ENCODE peak calls at places on chromosome 1, in eight cellular contexts. X is H54, W is A549, M is sigmoid colon, R is breast epithelium, Z is uterus, K is GM12892, H is lower leg skin. T is an unnamed sample.

GRCh38 chr1:79259390-79260336 is 253.1 kb upstream of the ADGRL4 start:
- DNase-seq in Z (no peak), R (no peak), X (peak), M (no peak), W (peak), K (no peak), H (no peak), T (no peak)

GRCh38 chr1:233211595-233211994 is 83.9 kb downstream of the PCNX2 start:
- DNase-seq in H (no peak), M (no peak), R (no peak), K (no peak), Z (no peak), X (no peak), W (no peak), T (no peak)

GRCh38 chr1:40317394-40318074 is 448 bp upstream of the COL9A2 start:
- DNase-seq in H (no peak), M (no peak), Z (no peak), W (no peak), R (no peak), X (no peak), K (no peak), T (no peak)

GRCh38 chr1:227316941-227317540 is 1.3 kb downstream of the CDC42BPA start:
- DNase-seq in R (no peak), W (no peak), M (no peak), K (no peak), X (no peak), H (no peak), Z (no peak), T (no peak)

GRCh38 chr1:119347858-119348257 is 20.7 kb upstream of the HAO2 start:
- DNase-seq in H (no peak), M (no peak), Z (no peak), R (no peak), X (no peak), W (no peak), K (no peak), T (no peak)

GRCh38 chr1:65658122-65658521 is 134.6 kb upstream of the PDE4B start:
- DNase-seq in X (no peak), H (no peak), Z (no peak), R (no peak), K (no peak), M (no peak), W (no peak), T (no peak)

GRCh38 chr1:31717341-31717740 is 13.5 kb upstream of the COL16A1 start:
- DNase-seq in H (no peak), R (no peak), M (no peak), K (no peak), W (no peak), Z (no peak), X (peak), T (no peak)

GRCh38 chr1:88873737-88874374 is 17.5 kb downstream of the GTF2B start:
- DNase-seq in W (no peak), H (no peak), K (no peak), R (no peak), Z (no peak), M (no peak), X (no peak), T (no peak)

GRCh38 chr1:21175670-21176581 is 771 bp downstream of the EIF4G3 start:
- DNase-seq in Z (peak), K (peak), X (no peak), R (no peak), M (peak), H (no peak), W (peak), T (no peak)

GRCh38 chr1:44354268-44354839 is 703 bp downstream of the ERI3 start:
- DNase-seq in Z (no peak), R (no peak), H (peak), X (no peak), M (no peak), W (no peak), K (no peak), T (no peak)

GRCh38 chr1:244810221-244810620 is 25.2 kb upstream of the COX20 start:
- DNase-seq in W (no peak), R (no peak), X (no peak), Z (no peak), M (no peak), H (no peak), K (no peak), T (no peak)
- TF ChIP-seq POLR2A in W (no peak), R (no peak), X (no peak), Z (no peak), M (no peak), H (no peak), K (no peak), T (no peak)

DNA sequence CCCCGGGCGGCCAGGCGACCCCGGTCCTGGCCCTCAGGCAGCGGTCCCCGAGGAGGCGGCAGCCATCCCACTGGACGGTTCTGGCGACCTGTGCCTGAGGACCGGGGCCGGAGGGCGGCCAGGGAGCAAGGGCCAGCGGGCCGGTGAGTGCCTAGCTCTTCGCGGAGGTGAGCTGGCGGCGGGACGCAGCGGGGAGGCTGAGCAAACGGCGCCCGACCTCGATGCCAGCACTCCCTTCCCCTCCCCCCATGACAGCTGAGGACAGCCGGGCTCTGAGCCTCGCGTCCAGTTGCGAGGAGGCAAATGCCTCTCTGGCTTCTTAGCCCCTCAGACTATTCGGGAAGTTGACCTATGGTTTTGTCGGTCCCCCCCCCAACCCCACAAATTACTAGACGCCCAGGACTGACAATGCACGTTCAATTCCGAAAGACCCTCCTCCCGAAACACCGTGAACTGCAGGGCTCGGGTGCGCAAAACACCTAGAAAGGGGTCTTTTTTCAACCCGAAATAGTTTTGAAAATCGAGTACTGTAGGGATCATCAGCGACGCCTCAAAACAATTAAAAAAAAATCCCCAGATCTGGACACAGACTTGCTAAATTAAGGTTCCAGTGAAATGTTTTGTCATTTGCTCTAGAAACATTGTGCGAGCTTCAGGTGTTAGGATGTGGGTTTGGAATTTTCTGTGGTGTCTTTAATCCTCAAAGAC is 8.3 kb downstream of the CDKN2C start:
- DNase-seq in W (no peak), H (no peak), X (peak), Z (peak), K (peak), R (no peak), M (peak), T (peak)
- TF ChIP-seq POLR2A in W (peak), H (no peak), X (no peak), Z (peak), K (no peak), R (no peak), M (no peak), T (peak)

GRCh38 chr1:230105245-230105753 is 38.3 kb downstream of the GALNT2 start:
- DNase-seq in R (no peak), H (no peak), Z (no peak), M (no peak), W (no peak), K (no peak), X (no peak), T (no peak)
- TF ChIP-seq POLR2A in R (no peak), H (no peak), Z (no peak), M (no peak), W (no peak), K (no peak), X (no peak), T (no peak)

GRCh38 chr1:160491017-160491416 is 32.0 kb downstream of the SLAMF6 start:
- DNase-seq in K (no peak), R (no peak), W (no peak), M (no peak), Z (no peak), X (no peak), H (no peak), T (no peak)
- TF ChIP-seq POLR2A in K (no peak), R (no peak), W (no peak), M (no peak), Z (no peak), X (no peak), H (no peak), T (no peak)

DNA sequence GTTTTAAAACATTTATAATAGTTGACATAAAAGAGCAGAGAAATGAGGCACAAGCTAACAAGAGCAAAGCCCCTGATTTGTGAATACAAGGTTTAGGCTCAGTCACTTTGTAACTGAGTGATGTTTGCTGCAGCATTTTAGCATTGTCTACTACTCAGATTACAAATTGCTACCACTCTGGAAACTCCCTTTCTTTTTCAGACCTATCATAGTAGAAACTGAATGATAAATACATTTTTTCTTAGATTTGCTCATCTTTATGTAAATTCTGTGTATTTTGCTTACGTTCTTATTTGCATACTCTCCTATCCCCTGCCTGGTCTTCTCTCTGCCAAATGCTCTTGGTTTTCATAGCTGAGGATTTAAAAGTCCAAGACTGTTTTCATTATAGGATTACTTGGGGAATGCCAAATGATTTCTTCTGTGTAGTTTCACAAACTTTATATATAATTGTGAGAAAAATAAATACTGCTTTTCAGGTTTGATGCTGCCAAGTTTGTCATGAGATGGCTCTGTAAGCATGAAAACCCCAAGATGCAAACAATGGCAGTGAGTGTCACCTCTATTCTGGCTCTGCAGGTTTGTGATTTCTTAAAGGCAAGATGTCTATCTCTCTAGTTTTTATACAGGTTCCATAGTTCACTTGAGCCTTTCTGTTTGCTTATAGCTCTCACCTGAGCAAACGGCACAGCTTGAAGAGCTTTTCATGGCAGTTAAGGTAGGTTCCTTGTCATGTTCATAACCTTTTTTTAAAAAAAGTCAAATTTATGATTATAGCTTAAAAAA is 24.7 kb downstream of the ZYG11A start:
- DNase-seq in Z (no peak), X (no peak), R (no peak), W (no peak), H (no peak), M (no peak), K (peak), T (peak)
- TF ChIP-seq POLR2A in Z (no peak), X (no peak), R (no peak), W (no peak), H (no peak), M (no peak), K (peak), T (peak)

GRCh38 chr1:114780344-114781226 is at the start of gene SIKE1:
- DNase-seq in K (peak), H (peak), W (peak), R (peak), M (peak), X (peak), Z (peak), T (peak)
- TF ChIP-seq POLR2A in K (peak), H (no peak), W (peak), R (peak), M (peak), X (peak), Z (peak), T (peak)

DNA sequence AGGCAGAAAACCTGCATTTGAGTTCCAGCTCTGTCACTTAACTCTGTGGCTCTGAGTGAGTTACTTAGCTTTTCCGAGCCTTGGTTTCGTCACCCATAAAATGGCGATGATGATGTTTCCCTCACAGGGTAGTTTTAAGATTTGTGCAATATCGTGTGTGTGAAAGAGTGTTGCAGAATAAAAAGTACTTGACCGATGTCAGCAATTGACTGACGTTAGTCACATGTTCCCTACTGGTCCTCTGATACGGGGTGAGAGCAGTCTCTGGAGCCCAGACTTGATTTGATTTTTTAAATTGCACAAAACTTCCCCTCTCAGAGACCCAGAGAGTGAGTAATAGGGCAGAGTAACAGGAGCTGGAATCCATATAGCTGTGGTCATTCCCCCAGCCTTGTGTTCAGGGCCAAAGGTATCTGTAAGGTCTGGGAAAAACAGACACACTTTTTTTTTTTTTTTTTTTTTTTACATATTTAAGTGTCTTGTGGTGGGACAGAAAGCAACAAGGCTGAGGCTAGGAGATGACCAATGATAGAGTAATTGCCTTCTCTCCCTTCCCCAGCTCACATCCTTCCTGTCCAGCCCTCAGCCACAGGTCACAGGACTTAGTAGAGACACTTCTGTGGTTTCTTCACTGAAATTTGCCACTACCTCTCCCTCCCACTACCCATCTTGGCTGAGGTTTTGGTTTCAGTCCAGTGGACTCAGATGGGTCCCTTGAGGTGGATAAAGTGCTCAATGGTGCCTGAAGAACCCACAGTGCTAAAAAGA is 2.0 kb downstream of the FCER1G start:
- DNase-seq in W (no peak), R (no peak), M (peak), Z (no peak), X (no peak), K (no peak), H (peak), T (peak)
- TF ChIP-seq POLR2A in W (no peak), R (no peak), M (no peak), Z (no peak), X (no peak), K (no peak), H (no peak), T (no peak)

GRCh38 chr1:33349081-33349759 is 28.3 kb upstream of the A3GALT2 start:
- DNase-seq in K (peak), W (peak), R (no peak), M (peak), H (no peak), Z (peak), X (peak), T (peak)
- TF ChIP-seq POLR2A in K (no peak), W (peak), R (no peak), M (no peak), H (no peak), Z (peak), X (peak), T (no peak)

DNA sequence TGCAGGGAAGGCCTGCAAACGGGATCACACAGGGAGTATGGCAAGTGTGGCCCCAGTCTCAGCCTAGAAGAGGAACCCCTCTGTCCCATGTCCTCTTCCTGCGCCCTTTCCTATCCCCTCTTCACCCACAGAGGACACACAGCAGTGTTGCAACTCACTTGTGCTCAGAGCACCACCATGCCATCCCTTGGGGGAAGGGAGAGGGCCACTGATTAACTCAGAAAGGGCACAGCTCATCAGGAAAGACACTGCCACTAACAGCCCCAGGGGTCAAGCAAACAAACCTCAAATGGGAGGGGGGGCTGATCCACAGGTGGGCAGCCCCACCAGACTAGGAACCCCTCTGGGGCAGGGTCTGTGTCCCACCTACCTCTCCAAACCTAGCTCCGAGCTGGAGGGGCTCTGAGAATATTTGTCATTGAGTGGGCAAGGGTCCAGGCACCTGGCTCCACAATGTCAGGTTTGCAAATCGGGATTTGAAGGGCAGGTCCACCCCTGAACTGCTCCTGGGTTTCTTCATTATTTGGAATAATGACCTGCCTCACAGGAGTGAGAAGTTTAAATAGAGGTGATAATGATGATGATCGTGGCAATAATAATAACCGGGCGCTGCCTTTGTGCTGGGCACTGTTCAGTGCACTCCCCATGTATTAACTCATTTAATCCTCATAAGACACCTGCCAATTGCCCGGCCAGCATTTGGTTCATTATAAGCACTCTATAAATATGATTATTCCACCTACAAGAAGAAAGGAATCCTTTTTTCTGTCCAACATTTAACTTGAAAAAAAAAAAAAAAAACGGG is 1.0 kb downstream of the ALDH4A1 start:
- DNase-seq in M (no peak), K (no peak), Z (no peak), H (no peak), W (no peak), R (no peak), X (no peak), T (no peak)
- TF ChIP-seq POLR2A in M (no peak), K (no peak), Z (no peak), H (no peak), W (no peak), R (no peak), X (no peak), T (no peak)